ENCODE peak calls at places on chromosomes 11 and 22, in four cellular contexts. One of them, this sample, is unnamed.

GRCh38 chr22:46067159-46068111 is 82.9 kb upstream of the PPARA start:
- DNase-seq in pancreas: no peak
- DNase-seq in left lung: peak; percentile 29
- DNase-seq in A549: no peak
- DNase-seq in this sample: no peak

GRCh38 chr22:35684270-35684700 is 33.4 kb upstream of the APOL5 start:
- DNase-seq in pancreas: no peak
- DNase-seq in A549: peak; percentile 25
- DNase-seq in left lung: no peak
- DNase-seq in this sample: no peak

GRCh38 chr11:58043379-58043778 is 12.6 kb downstream of the OR6Q1 start:
- DNase-seq in left lung: no peak
- DNase-seq in A549: no peak
- DNase-seq in pancreas: no peak
- DNase-seq in this sample: no peak

GRCh38 chr22:35212020-35212419 is 45.3 kb upstream of the HMGXB4 start:
- DNase-seq in left lung: no peak
- DNase-seq in pancreas: no peak
- DNase-seq in A549: no peak
- DNase-seq in this sample: no peak

GRCh38 chr11:454043-454442 is 4.0 kb downstream of the PTDSS2 start:
- DNase-seq in pancreas: no peak
- DNase-seq in left lung: no peak
- DNase-seq in A549: no peak
- DNase-seq in this sample: no peak

GRCh38 chr11:117239295-117239694 is 6.8 kb downstream of the RNF214 start:
- DNase-seq in A549: peak; percentile 71
- DNase-seq in pancreas: no peak
- DNase-seq in left lung: no peak
- DNase-seq in this sample: no peak

GRCh38 chr11:19746081-19746480 is 33.4 kb downstream of the NAV2 start:
- DNase-seq in left lung: no peak
- DNase-seq in pancreas: no peak
- DNase-seq in A549: no peak
- DNase-seq in this sample: no peak

GRCh38 chr22:28154856-28155255 is 235.8 kb upstream of the PITPNB start:
- DNase-seq in A549: no peak
- DNase-seq in pancreas: no peak
- DNase-seq in left lung: no peak
- DNase-seq in this sample: no peak

GRCh38 chr11:12043959-12044772 is 35.7 kb upstream of the DKK3 start:
- DNase-seq in A549: peak; percentile 91
- DNase-seq in pancreas: no peak
- DNase-seq in left lung: peak; percentile 87
- DNase-seq in this sample: peak; percentile 94

GRCh38 chr11:98536023-98536422 is 484.7 kb upstream of the CNTN5 start:
- DNase-seq in pancreas: no peak
- DNase-seq in left lung: no peak
- DNase-seq in A549: no peak
- DNase-seq in this sample: no peak
- H3K27ac ChIP-seq in pancreas: no peak overlapping the region
- H3K27ac ChIP-seq in left lung: no peak overlapping the region
- H3K27ac ChIP-seq in A549: no peak overlapping the region
- H3K27ac ChIP-seq in this sample: no peak overlapping the region

DNA sequence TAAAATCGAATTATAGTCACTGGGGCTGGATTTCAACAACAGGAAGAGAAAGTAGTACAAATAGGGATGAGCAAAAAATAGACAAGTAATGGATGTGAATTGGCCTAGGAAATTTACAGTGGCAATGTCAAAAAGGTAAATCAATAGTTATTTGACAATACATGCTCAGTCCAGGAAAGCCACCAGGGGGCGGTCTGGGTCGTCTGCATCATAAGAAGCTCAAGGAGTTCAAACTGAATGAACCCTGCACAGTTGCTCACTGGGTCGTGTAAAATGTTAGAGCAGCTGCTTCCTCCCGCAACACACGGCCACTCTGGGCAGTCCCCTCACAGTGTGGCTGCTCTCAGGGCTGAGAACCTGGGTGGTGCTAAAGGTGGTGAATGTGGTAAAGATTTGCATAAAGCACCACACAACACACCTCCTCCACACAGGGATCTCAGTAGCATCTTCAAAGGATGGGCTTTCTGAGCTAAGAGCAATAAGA is 85.9 kb downstream of the ZNF280B start:
- DNase-seq in pancreas: no peak
- DNase-seq in A549: peak; percentile 63
- DNase-seq in left lung: no peak
- DNase-seq in this sample: peak; percentile 74
- TF ChIP-seq CTCF in pancreas: peak; percentile 52
- TF ChIP-seq CTCF in A549: peak; percentile 56
- TF ChIP-seq CTCF in left lung: peak; percentile 73
- TF ChIP-seq CTCF in this sample: peak; percentile 72

GRCh38 chr11:8698379-8698851 is 15.8 kb downstream of the RPL27A start:
- DNase-seq in left lung: no peak
- DNase-seq in A549: no peak
- DNase-seq in pancreas: no peak
- DNase-seq in this sample: no peak
- H3K27ac ChIP-seq in left lung: no peak overlapping the region
- H3K27ac ChIP-seq in A549: no peak overlapping the region
- H3K27ac ChIP-seq in pancreas: peak overlapping the region; percentile 83
- H3K27ac ChIP-seq in this sample: no peak overlapping the region

GRCh38 chr11:17748044-17748443 is 13.5 kb downstream of the KCNC1 start:
- DNase-seq in A549: no peak
- DNase-seq in left lung: no peak
- DNase-seq in pancreas: no peak
- DNase-seq in this sample: peak; percentile 43

GRCh38 chr11:17745032-17745772 is 10.6 kb downstream of the KCNC1 start:
- DNase-seq in pancreas: no peak
- DNase-seq in A549: no peak
- DNase-seq in left lung: peak; percentile 25
- DNase-seq in this sample: peak; percentile 50

GRCh38 chr11:17744151-17744940 is 9.8 kb downstream of the KCNC1 start:
- DNase-seq in left lung: peak; percentile 23
- DNase-seq in A549: no peak
- DNase-seq in pancreas: no peak
- DNase-seq in this sample: peak; percentile 34

GRCh38 chr11:17747131-17747955 is 12.8 kb downstream of the KCNC1 start:
- DNase-seq in left lung: no peak
- DNase-seq in pancreas: no peak
- DNase-seq in A549: no peak
- DNase-seq in this sample: peak; percentile 48

GRCh38 chr11:17746096-17746495 is 11.5 kb downstream of the KCNC1 start:
- DNase-seq in A549: no peak
- DNase-seq in left lung: peak; percentile 12
- DNase-seq in pancreas: no peak
- DNase-seq in this sample: peak; percentile 40
- TF ChIP-seq CTCF in A549: no peak
- TF ChIP-seq CTCF in left lung: no peak
- TF ChIP-seq CTCF in pancreas: no peak
- TF ChIP-seq CTCF in this sample: no peak

GRCh38 chr11:126333142-126333541 is 22.3 kb upstream of the ST3GAL4 start:
- DNase-seq in A549: no peak
- DNase-seq in left lung: no peak
- DNase-seq in pancreas: no peak
- DNase-seq in this sample: no peak
- H3K27ac ChIP-seq in A549: no peak overlapping the region
- H3K27ac ChIP-seq in left lung: no peak overlapping the region
- H3K27ac ChIP-seq in pancreas: no peak overlapping the region
- H3K27ac ChIP-seq in this sample: no peak overlapping the region

This sample was measured in upper lobe of right lung.